ENCODE peak calls at places on chromosomes 3 and 15, in four cellular contexts. X is endodermal cell, R is adipocyte, G is H9. E is an unnamed sample.

GRCh38 chr15:101444015-101444414 is 45.5 kb downstream of the PCSK6 start:
- DNase-seq in G (no peak), X (peak; percentile 13), R (no peak), E (no peak)

GRCh38 chr3:144142151-144142855 is 170.7 kb downstream of the DIPK2A start:
- DNase-seq in G (no peak), X (no peak), R (peak; percentile 77), E (no peak)

GRCh38 chr3:178078933-178079332 is 457.3 kb upstream of the KCNMB2 start:
- DNase-seq in G (no peak), R (peak; percentile 45), X (no peak), E (no peak)

GRCh38 chr3:39154323-39155021 is 1.1 kb upstream of the CSRNP1 start:
- DNase-seq in R (peak; percentile 20), X (peak; percentile 96), G (peak; percentile 94), E (peak; percentile 86)

GRCh38 chr3:69669070-69669469 is 70.2 kb upstream of the MITF start:
- DNase-seq in R (no peak), G (no peak), X (no peak), E (no peak)

GRCh38 chr3:111610612-111611054 is 15.5 kb upstream of the ZBED2 start:
- DNase-seq in X (no peak), G (no peak), R (no peak), E (no peak)

GRCh38 chr15:68407886-68408500 is 24.0 kb downstream of the ITGA11 start:
- DNase-seq in X (peak; percentile 42), R (no peak), G (peak; percentile 27), E (no peak)

GRCh38 chr3:104878395-104878794 is 488.3 kb upstream of the ALCAM start:
- DNase-seq in X (no peak), R (peak; percentile 36), G (no peak), E (no peak)

GRCh38 chr15:38682363-38682762 is 117.7 kb upstream of the RASGRP1 start:
- DNase-seq in G (no peak), R (no peak), X (no peak), E (no peak)

GRCh38 chr15:75163150-75163564 is 38.5 kb upstream of the C15orf39 start:
- DNase-seq in G (no peak), X (no peak), R (no peak), E (peak; percentile 78)

GRCh38 chr15:82805994-82806406 is at the start of gene FSD2:
- DNase-seq in G (no peak), X (no peak), R (no peak), E (no peak)

GRCh38 chr3:4849739-4850138 is 129.5 kb upstream of the BHLHE40 start:
- DNase-seq in X (no peak), G (no peak), R (no peak), E (no peak)
- H3K9ac ChIP-seq in X (no peak overlapping the region), G (no peak overlapping the region), R (no peak overlapping the region), E (no peak overlapping the region)

DNA sequence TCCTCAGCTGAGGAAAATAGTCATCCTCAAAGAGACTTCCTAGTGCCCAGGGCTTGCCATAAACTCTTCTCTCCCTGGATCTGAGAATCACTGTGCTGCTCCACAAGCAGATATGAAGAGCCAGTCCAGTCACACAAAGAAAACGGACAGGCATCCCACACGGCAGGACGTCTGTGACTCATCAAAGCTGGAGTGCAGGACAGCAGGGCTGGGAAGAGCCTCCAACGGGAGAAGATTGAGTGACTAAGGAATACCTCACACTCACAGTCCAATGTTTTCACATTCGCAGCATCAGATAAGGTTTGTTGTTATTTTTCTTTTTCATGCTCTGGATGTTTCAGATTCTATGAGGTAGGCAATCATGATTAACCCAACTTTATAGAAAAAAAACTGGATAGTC is 57.8 kb downstream of the NEK10 start:
- DNase-seq in G (peak; percentile 53), X (peak; percentile 78), R (peak; percentile 88), E (no peak)
- H3K9ac ChIP-seq in G (no peak overlapping the region), X (no peak overlapping the region), R (peak overlapping the region; percentile 30), E (no peak overlapping the region)

GRCh38 chr3:55408193-55408826 is 78.8 kb downstream of the WNT5A start:
- DNase-seq in G (no peak), X (no peak), R (no peak), E (no peak)
- H3K9ac ChIP-seq in G (no peak overlapping the region), X (no peak overlapping the region), R (no peak overlapping the region), E (no peak overlapping the region)

DNA sequence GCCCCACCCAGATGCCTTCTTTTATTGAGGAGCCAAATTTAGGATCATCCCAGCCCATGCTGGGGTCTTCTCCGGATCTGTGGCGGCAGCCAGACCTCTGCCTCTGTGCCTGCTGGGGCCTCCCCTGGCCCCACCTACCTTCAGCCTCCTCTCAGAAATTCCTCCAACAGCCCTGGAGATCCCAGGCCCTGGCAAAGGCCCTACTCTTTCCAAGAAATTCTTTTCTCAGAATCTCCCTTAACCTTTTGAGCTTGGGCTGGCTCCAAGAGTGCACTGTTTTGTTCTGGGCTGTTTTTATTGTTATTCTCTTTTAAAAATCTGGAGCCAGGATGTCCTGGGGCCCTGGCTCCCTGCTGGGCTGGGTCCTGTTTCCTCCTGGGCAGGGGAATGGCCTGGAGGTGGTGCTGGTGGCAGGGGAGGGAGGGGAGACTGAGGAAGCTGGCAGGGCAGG is 57.8 kb downstream of the GRIP2 start:
- DNase-seq in X (no peak), R (no peak), G (no peak), E (no peak)
- H3K9ac ChIP-seq in X (no peak overlapping the region), R (no peak overlapping the region), G (no peak overlapping the region), E (no peak overlapping the region)

GRCh38 chr15:90933310-90933709 is 961 bp upstream of the HDDC3 start:
- DNase-seq in R (no peak), G (no peak), X (no peak), E (peak; percentile 57)
- H3K9ac ChIP-seq in R (no peak overlapping the region), G (no peak overlapping the region), X (no peak overlapping the region), E (peak overlapping the region; percentile 77)

GRCh38 chr3:71689305-71689704 is 35.9 kb downstream of the EIF4E3 start:
- DNase-seq in R (no peak), G (no peak), X (no peak), E (peak; percentile 10)
- H3K9ac ChIP-seq in R (peak overlapping the region; percentile 73), G (no peak overlapping the region), X (no peak overlapping the region), E (no peak overlapping the region)

E was measured in K562.